ENCODE peak calls at places on chromosomes 2 and 18, in seven cellular contexts. L, R, E, X, W, O and A are unnamed samples.

GRCh38 chr18:71252351-71252862 is 963.6 kb downstream of the SOCS6 start:
- DNase-seq in W (no peak), E (no peak), R (no peak), L (no peak), X (no peak), O (no peak), A (peak; percentile 27)

GRCh38 chr2:23452853-23453420 is 68.0 kb downstream of the KLHL29 start:
- DNase-seq in R (no peak), X (peak; percentile 47), O (no peak), E (peak; percentile 74), W (no peak), L (no peak), A (no peak)

GRCh38 chr2:685421-685820 is 8.2 kb upstream of the TMEM18 start:
- DNase-seq in X (no peak), L (no peak), O (no peak), R (no peak), E (no peak), W (no peak), A (no peak)

GRCh38 chr18:22195052-22195451 is 25.7 kb downstream of the GATA6 start:
- DNase-seq in E (no peak), R (no peak), O (no peak), W (no peak), L (no peak), X (no peak), A (no peak)

GRCh38 chr2:58227171-58227917 is 13.8 kb downstream of the FANCL start:
- DNase-seq in X (no peak), R (no peak), E (no peak), L (no peak), O (no peak), W (no peak), A (no peak)

GRCh38 chr18:55500316-55501086 is 87.5 kb downstream of the TCF4 start:
- DNase-seq in L (no peak), E (peak; percentile 93), X (peak; percentile 92), W (no peak), R (no peak), O (peak; percentile 40), A (no peak)

GRCh38 chr2:47437287-47437686 is 34.3 kb downstream of the MSH2 start:
- DNase-seq in E (peak; percentile 52), W (no peak), O (peak; percentile 60), R (no peak), X (peak; percentile 47), L (no peak), A (peak; percentile 37)

GRCh38 chr2:153068915-153069314 is 350.5 kb downstream of the ARL6IP6 start:
- DNase-seq in R (no peak), E (no peak), O (no peak), W (no peak), X (no peak), L (no peak), A (no peak)

GRCh38 chr2:136013286-136013685 is 27.9 kb upstream of the DARS1 start:
- DNase-seq in R (no peak), X (no peak), W (no peak), L (no peak), E (no peak), O (no peak), A (no peak)

GRCh38 chr2:150076281-150076680 is 411.2 kb downstream of the RND3 start:
- DNase-seq in O (no peak), W (no peak), L (no peak), E (peak; percentile 74), X (peak; percentile 82), R (no peak), A (no peak)

GRCh38 chr2:12970861-12971260 is 254.1 kb downstream of the TRIB2 start:
- DNase-seq in E (peak; percentile 85), L (no peak), O (no peak), R (no peak), W (no peak), X (peak; percentile 58), A (no peak)

GRCh38 chr2:73822276-73822675 is 6.5 kb upstream of the STAMBP start:
- DNase-seq in L (no peak), W (no peak), R (no peak), X (no peak), E (no peak), O (no peak), A (no peak)

GRCh38 chr2:69936913-69937312 is 22.0 kb downstream of the MXD1 start:
- DNase-seq in W (no peak), L (no peak), X (peak; percentile 28), R (no peak), O (no peak), E (no peak), A (peak; percentile 63)

GRCh38 chr2:1511455-1511854 is 98.2 kb downstream of the TPO start:
- DNase-seq in X (no peak), O (no peak), W (no peak), R (no peak), L (no peak), E (no peak), A (no peak)

GRCh38 chr2:152730591-152731333 is 12.3 kb downstream of the ARL6IP6 start:
- DNase-seq in O (peak; percentile 66), W (no peak), X (no peak), L (no peak), R (no peak), E (peak; percentile 38), A (no peak)

GRCh38 chr2:168773719-168774521 is 28.5 kb upstream of the NOSTRIN start:
- DNase-seq in E (peak; percentile 67), X (peak; percentile 67), W (no peak), R (no peak), O (peak; percentile 64), L (peak; percentile 68), A (peak; percentile 95)

GRCh38 chr18:25454270-25454659 is 102.3 kb upstream of the ZNF521 start:
- DNase-seq in X (no peak), L (no peak), W (no peak), O (no peak), E (no peak), R (no peak), A (no peak)

GRCh38 chr2:207092803-207093202 is 72.9 kb downstream of the KLF7 start:
- DNase-seq in R (no peak), E (no peak), O (no peak), W (no peak), X (no peak), L (no peak), A (no peak)

GRCh38 chr2:127153691-127154158 is 46.8 kb upstream of the BIN1 start:
- DNase-seq in O (no peak), L (no peak), W (no peak), R (no peak), E (peak; percentile 85), X (peak; percentile 89), A (peak; percentile 55)

DNA sequence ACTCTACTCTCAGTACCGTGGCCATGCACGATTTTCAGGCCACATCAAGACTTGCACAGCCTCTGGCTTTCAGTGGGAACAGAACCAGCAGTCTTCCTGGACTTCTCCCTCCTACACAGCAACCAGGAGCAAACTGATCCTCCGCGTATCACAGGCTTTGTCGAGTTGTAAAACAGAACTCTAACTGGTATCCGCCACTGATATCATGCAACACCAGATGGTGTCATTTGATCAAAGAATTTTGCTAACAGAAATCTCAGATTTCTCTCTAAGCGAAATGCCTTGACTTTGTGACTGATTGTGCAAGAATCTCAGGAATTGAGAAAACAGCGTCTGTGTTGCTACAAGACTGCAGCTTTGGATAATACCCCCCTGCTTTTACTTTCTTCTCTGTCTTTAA is 85.7 kb downstream of the COPS8 start:
- DNase-seq in L (no peak), X (peak; percentile 97), R (no peak), W (no peak), E (peak; percentile 92), O (peak; percentile 89), A (peak; percentile 62)
- H3K27ac ChIP-seq in L (no peak overlapping the region), X (peak overlapping the region; percentile 97), R (no peak overlapping the region), W (no peak overlapping the region), E (peak overlapping the region; percentile 97), O (peak overlapping the region; percentile 84), A (no peak overlapping the region)

GRCh38 chr2:88540346-88540745 is 86.9 kb downstream of the EIF2AK3 start:
- DNase-seq in E (peak; percentile 26), L (no peak), X (peak; percentile 53), R (no peak), O (peak; percentile 17), W (no peak), A (no peak)

GRCh38 chr2:88538362-88538917 is 85.9 kb upstream of the FOXI3 start:
- DNase-seq in O (no peak), X (no peak), W (no peak), L (peak; percentile 72), R (no peak), E (no peak), A (no peak)

GRCh38 chr2:88545118-88545517 is 82.1 kb downstream of the EIF2AK3 start:
- DNase-seq in O (peak; percentile 84), R (no peak), L (peak; percentile 73), X (peak; percentile 38), E (peak; percentile 34), W (no peak), A (peak; percentile 82)

GRCh38 chr2:88542668-88543067 is 84.6 kb downstream of the EIF2AK3 start:
- DNase-seq in X (no peak), O (no peak), E (no peak), L (no peak), R (no peak), W (no peak), A (no peak)

DNA sequence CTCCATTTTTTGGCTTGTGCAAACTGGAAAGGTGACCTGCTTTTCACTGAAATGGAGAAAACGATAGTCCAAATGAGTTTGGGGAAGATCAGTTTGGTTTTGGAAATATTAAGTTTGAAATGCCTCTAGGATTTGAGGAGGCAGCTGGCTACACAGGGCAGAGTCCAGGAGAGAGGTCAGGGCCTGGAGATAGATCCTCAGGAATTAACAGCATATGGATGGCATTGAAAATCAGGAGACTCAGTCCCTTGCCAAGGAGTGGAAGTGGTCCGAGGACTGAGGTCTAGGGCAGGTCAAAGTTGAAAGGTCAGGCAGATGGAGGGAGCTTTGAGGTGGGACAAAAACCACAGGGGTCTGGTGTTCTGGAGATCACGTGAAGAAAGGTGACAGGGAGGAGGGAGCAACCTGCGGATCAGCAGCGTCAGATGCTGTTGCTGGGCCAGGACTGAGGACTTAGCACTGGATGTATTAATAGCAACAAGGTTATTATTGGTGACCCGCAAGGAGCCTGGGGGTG is 83.7 kb downstream of the EIF2AK3 start:
- DNase-seq in L (no peak), W (no peak), E (no peak), R (no peak), X (no peak), O (no peak), A (no peak)
- H2AK5ac ChIP-seq in L (no peak overlapping the region), W (no peak overlapping the region), E (no peak overlapping the region), R (no peak overlapping the region), X (no peak overlapping the region), O (no peak overlapping the region), A (no peak overlapping the region)

GRCh38 chr2:218244665-218245064 is 16.1 kb upstream of the GPBAR1 start:
- DNase-seq in L (no peak), O (peak; percentile 66), X (no peak), E (no peak), W (no peak), R (no peak), A (no peak)
- H2BK5ac ChIP-seq in L (no peak overlapping the region), O (no peak overlapping the region), X (no peak overlapping the region), E (no peak overlapping the region), W (no peak overlapping the region), R (no peak overlapping the region), A (no peak overlapping the region)

DNA sequence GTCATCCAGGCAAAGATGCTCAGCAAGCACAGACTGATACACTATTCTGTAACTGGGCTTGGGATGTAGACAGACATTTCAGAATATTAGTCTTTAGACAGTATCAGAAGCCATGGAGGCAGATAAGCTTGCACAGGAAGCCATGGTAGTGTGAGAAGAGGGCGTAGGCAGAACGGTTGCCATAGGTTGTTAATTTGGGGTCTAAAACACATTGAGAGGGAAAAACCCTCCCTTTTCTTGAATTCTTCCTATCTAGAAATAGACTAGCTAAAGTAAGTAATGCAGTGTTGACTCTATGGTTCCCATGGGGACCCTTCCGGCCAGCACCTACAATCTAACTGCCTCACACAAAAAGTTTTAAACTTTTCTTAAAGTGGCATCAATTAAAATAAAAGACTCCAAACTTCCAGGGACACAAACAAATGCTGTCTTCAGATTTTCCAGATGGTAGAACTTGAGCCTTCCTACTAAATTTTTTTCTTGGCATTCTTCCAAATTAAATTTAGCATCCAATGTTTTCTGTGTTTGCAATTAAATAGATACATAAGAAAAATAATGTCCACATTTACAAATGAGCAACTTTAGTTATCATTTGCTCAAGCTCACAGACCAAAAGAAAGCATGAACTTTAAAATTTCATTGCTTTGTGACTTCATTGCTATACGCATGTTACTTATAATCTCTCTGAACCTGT is 1.9 kb downstream of the PRKRA start:
- DNase-seq in X (no peak), E (no peak), R (no peak), L (no peak), O (no peak), W (no peak), A (no peak)
- H3K27ac ChIP-seq in X (no peak overlapping the region), E (no peak overlapping the region), R (no peak overlapping the region), L (no peak overlapping the region), O (no peak overlapping the region), W (no peak overlapping the region), A (no peak overlapping the region)